ENCODE peak calls at places on chromosomes 6 and 20, in ten cellular contexts. X is SW480, M is COLO829, D is brain pericyte, G is A172, I is H1, O is D341Med, V is HS-5, C is T47D, K is substantia nigra. A is an unnamed sample.
A peak's percentile ranks its signal among the peaks of the same experiment; 100 is the strongest.

GRCh38 chr6:40672118-40672517 is 85.0 kb upstream of the LRFN2 start:
- DNase-seq in I (no peak), M (no peak), V (no peak), D (no peak), X (no peak), K (no peak), O (no peak), C (no peak), G (no peak), A (no peak)

GRCh38 chr6:37495199-37495913 is 4.3 kb downstream of the CCDC167 start:
- DNase-seq in D (no peak), M (no peak), C (no peak), X (no peak), V (no peak), G (no peak), O (no peak), K (no peak), I (no peak), A (peak; percentile 18)

GRCh38 chr6:37456816-37457560 is 24.0 kb downstream of the CMTR1 start:
- DNase-seq in V (peak; percentile 77), K (no peak), D (no peak), I (no peak), C (no peak), M (no peak), O (no peak), X (no peak), G (peak; percentile 23), A (no peak)

GRCh38 chr6:23526519-23526918 is 599.5 kb upstream of the NRSN1 start:
- DNase-seq in X (no peak), D (peak; percentile 6), I (no peak), G (no peak), M (no peak), C (no peak), O (no peak), K (no peak), V (peak; percentile 14), A (no peak)

GRCh38 chr6:84442241-84442640 is 214.8 kb upstream of the CEP162 start:
- DNase-seq in D (no peak), I (no peak), C (no peak), V (no peak), X (no peak), K (no peak), G (no peak), O (no peak), M (no peak), A (no peak)

GRCh38 chr6:98821739-98822405 is 12.5 kb upstream of the POU3F2 start:
- DNase-seq in I (no peak), V (no peak), X (no peak), G (peak; percentile 42), D (no peak), C (no peak), O (no peak), K (no peak), M (no peak), A (no peak)

GRCh38 chr20:39800111-39800510 is 838.0 kb downstream of the DHX35 start:
- DNase-seq in V (no peak), D (no peak), K (no peak), X (no peak), M (no peak), G (peak; percentile 57), O (no peak), C (no peak), I (no peak), A (no peak)

GRCh38 chr6:4567141-4567540 is 209.1 kb upstream of the CDYL start:
- DNase-seq in M (peak; percentile 57), C (no peak), G (no peak), V (peak; percentile 52), O (no peak), D (no peak), I (no peak), X (no peak), K (no peak), A (no peak)